ENCODE peak calls at places on chromosomes 5 and 9, in four cellular contexts. O, D, X and T are unnamed samples.

GRCh38 chr5:172293054-172293744 is 9.6 kb upstream of the UBTD2 start:
- DNase-seq in O (peak; percentile 56), D (peak; percentile 86), X (peak; percentile 67), T (peak; percentile 67)

GRCh38 chr9:133888048-133888778 is 103.9 kb downstream of the VAV2 start:
- DNase-seq in O (no peak), D (no peak), X (peak; percentile 88), T (no peak)

GRCh38 chr5:179267071-179267670 is 78.1 kb downstream of the ADAMTS2 start:
- DNase-seq in O (no peak), D (no peak), X (no peak), T (no peak)

GRCh38 chr5:133995903-133996563 is 8.7 kb downstream of the VDAC1 start:
- DNase-seq in O (no peak), D (no peak), X (no peak), T (no peak)

GRCh38 chr5:43320846-43321245 is 7.6 kb upstream of the HMGCS1 start:
- DNase-seq in O (no peak), D (no peak), X (no peak), T (no peak)

GRCh38 chr5:148353634-148354033 is 18.3 kb downstream of the SPINK9 start:
- DNase-seq in O (no peak), D (no peak), X (no peak), T (no peak)

GRCh38 chr5:79235222-79235577 is 731 bp upstream of the JMY start:
- DNase-seq in O (no peak), D (peak; percentile 67), X (peak; percentile 40), T (peak; percentile 50)

GRCh38 chr5:138337685-138338410 is at the start of gene FAM53C:
- DNase-seq in O (peak; percentile 95), D (peak; percentile 97), X (peak; percentile 94), T (peak; percentile 92)

GRCh38 chr5:176441921-176442323 is 6.3 kb upstream of the FAF2 start:
- DNase-seq in O (no peak), D (no peak), X (no peak), T (no peak)

GRCh38 chr5:148730955-148731898 is 76.9 kb upstream of the HTR4 start:
- DNase-seq in O (peak; percentile 67), D (peak; percentile 87), X (peak; percentile 85), T (peak; percentile 52)

GRCh38 chr5:103255666-103256065 is 2.9 kb upstream of the MACIR start:
- DNase-seq in O (no peak), D (no peak), X (no peak), T (no peak)

GRCh38 chr5:103258957-103259704 is 568 bp downstream of the MACIR start:
- DNase-seq in O (peak; percentile 67), D (peak; percentile 83), X (peak; percentile 52), T (peak; percentile 64)

GRCh38 chr5:103258368-103258956 is at the start of gene MACIR:
- DNase-seq in O (peak; percentile 98), D (peak; percentile 99), X (peak; percentile 98), T (peak; percentile 90)

GRCh38 chr5:103254921-103255320 is 3.6 kb upstream of the MACIR start:
- DNase-seq in O (no peak), D (no peak), X (no peak), T (no peak)

DNA sequence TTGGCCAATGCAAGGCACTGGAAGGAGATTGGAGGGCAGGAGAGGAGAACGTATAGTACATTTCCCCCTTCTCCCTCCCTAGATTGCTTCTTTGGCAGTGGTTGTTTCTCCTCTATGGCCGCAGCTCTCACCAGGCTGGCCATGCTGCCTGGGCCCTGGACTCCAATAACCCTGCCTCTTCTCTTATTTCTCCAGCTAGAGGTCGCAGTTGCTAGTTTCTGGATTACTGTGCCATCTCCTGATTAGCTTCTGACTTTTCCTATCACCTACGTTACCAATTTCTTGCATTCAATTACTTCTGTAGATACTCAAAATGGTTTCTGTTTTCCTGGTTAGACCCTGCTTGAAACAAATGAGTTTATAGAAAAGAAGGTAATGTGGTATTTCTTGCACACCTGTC is 2.4 kb upstream of the MACIR start:
- DNase-seq in O (no peak), D (peak; percentile 33), X (no peak), T (no peak)
- TF ChIP-seq CTCF in O (no peak), D (peak; percentile 26), X (no peak), T (peak; percentile 30)

GRCh38 chr9:95077053-95077765 is 240.3 kb downstream of the FANCC start:
- DNase-seq in O (no peak), D (no peak), X (no peak), T (no peak)
- TF ChIP-seq CTCF in O (no peak), D (no peak), X (no peak), T (no peak)

GRCh38 chr5:14063117-14063516 is 80.0 kb upstream of the TRIO start:
- DNase-seq in O (no peak), D (no peak), X (no peak), T (no peak)

GRCh38 chr5:14059810-14060209 is 83.3 kb upstream of the TRIO start:
- DNase-seq in O (no peak), D (no peak), X (no peak), T (no peak)

GRCh38 chr5:14060218-14060617 is 82.9 kb upstream of the TRIO start:
- DNase-seq in O (no peak), D (no peak), X (no peak), T (no peak)

GRCh38 chr5:14062178-14062577 is 81.0 kb upstream of the TRIO start:
- DNase-seq in O (no peak), D (no peak), X (no peak), T (no peak)

GRCh38 chr5:14061106-14061505 is 82.0 kb upstream of the TRIO start:
- DNase-seq in O (no peak), D (peak; percentile 10), X (peak; percentile 29), T (no peak)
- TF ChIP-seq CTCF in O (no peak), D (no peak), X (no peak), T (no peak)

DNA sequence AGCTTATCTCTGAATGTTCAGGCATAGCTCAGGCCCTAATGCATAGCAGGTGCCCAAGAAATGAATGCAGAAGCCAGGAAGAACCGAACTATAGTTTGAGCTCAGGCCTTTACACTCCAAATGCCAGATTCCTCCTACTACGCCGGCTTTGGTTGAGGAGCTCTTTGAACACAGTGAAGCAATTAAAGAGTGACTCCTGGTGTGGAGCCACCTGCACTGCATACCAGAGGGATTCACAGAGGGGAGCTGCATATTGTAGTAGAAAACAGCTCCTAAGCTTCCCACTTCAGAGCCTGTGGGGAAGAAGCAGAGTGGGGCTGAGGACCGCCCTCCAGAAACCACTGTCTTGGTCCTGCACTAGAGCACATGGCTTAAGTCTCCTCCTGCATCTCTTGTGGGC is 14.5 kb upstream of the KCNMB1 start:
- DNase-seq in O (no peak), D (no peak), X (no peak), T (no peak)
- TF ChIP-seq CTCF in O (no peak), D (no peak), X (no peak), T (no peak)

DNA sequence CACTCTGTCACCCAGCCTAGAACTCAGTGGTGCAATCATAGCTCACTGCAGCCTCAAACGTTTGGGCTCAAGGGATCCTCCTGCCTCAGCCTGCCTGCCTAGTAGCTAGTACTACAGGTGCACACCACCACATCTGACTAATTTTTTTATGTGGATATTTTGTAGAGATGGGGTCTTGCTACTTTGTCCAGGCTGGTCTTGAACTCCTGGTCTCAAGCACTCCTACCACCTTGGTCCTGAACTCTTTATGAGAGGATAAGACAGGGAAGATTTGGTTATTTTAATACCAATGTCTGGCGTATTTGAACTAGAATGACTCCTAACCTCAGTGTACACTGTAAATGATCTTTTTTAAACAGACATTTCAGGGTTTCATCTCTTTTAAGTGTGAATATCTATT is 9.0 kb downstream of the GPR107 start:
- DNase-seq in O (no peak), D (no peak), X (no peak), T (no peak)
- TF ChIP-seq CTCF in O (no peak), D (no peak), X (no peak), T (no peak)

DNA sequence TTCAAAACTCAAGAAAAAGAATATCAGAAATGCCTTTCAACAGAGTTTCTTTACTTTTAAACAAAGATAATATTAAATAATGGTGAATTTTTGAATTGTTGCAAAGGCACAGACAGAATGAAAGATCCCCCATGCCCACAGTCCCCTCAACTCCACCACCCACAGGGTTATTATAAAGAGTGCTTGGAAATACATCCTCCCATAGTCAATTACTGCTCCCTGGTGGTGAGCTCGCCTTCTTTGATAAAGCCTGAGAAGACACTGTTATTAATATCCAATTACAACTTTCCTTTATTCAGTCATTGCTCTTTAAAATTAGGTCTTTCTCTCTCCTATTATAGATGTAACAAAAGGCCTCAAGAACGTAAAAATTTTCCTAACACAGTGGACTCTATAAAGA is 490.2 kb upstream of the RORB start:
- DNase-seq in O (no peak), D (no peak), X (peak; percentile 7), T (no peak)
- TF ChIP-seq CTCF in O (no peak), D (no peak), X (no peak), T (no peak)

GRCh38 chr5:155098433-155098832 is 84.9 kb downstream of the KIF4B start:
- DNase-seq in O (no peak), D (no peak), X (no peak), T (no peak)
- TF ChIP-seq CTCF in O (no peak), D (no peak), X (no peak), T (no peak)